ENCODE peak calls at places on chromosomes 6 and 20, in six cellular contexts. X, P, J, Y, T and E are unnamed samples.

GRCh38 chr20:51747182-51747911 is 20.8 kb downstream of the ATP9A start:
- DNase-seq in X (no peak), P (no peak), J (no peak), Y (peak), T (no peak), E (no peak)

GRCh38 chr6:56890683-56891429 is 64.1 kb upstream of the BEND6 start:
- DNase-seq in X (peak), P (peak), J (no peak), Y (peak), T (no peak), E (no peak)

GRCh38 chr20:4944518-4944917 is 56.8 kb downstream of the SLC23A2 start:
- DNase-seq in X (peak), P (no peak), J (no peak), Y (no peak), T (no peak), E (no peak)

GRCh38 chr6:126913658-126914057 is 204.8 kb upstream of the RSPO3 start:
- DNase-seq in X (no peak), P (no peak), J (no peak), Y (no peak), T (no peak), E (no peak)

GRCh38 chr20:15447549-15447948 is 1110.1 kb upstream of the FLRT3 start:
- DNase-seq in X (no peak), P (no peak), J (no peak), Y (no peak), T (no peak), E (no peak)

GRCh38 chr20:10093087-10093591 is 58.4 kb downstream of the ANKEF1 start:
- DNase-seq in X (peak), P (peak), J (no peak), Y (no peak), T (no peak), E (peak)

GRCh38 chr6:54204921-54205511 is 93.8 kb downstream of the MLIP start:
- DNase-seq in X (no peak), P (no peak), J (no peak), Y (no peak), T (no peak), E (no peak)

GRCh38 chr6:53031281-53031680 is 33.9 kb upstream of the FBXO9 start:
- DNase-seq in X (no peak), P (no peak), J (no peak), Y (no peak), T (no peak), E (no peak)

GRCh38 chr6:56040271-56040670 is 164.9 kb upstream of the BMP5 start:
- DNase-seq in X (peak), P (no peak), J (no peak), Y (peak), T (no peak), E (no peak)

GRCh38 chr20:57481281-57481711 is 43.6 kb downstream of the CTCFL start:
- DNase-seq in X (no peak), P (no peak), J (no peak), Y (peak), T (no peak), E (no peak)

GRCh38 chr20:25085756-25086495 is 4.0 kb upstream of the VSX1 start:
- DNase-seq in X (no peak), P (no peak), J (no peak), Y (no peak), T (no peak), E (no peak)

GRCh38 chr20:57653910-57654309 is 33.7 kb upstream of the ZBP1 start:
- DNase-seq in X (no peak), P (no peak), J (no peak), Y (no peak), T (peak), E (no peak)

GRCh38 chr6:135358251-135358821 is 139.2 kb downstream of the AHI1 start:
- DNase-seq in X (peak), P (peak), J (no peak), Y (no peak), T (no peak), E (no peak)

GRCh38 chr6:137573739-137574138 is 79.5 kb upstream of the OLIG3 start:
- DNase-seq in X (no peak), P (no peak), J (no peak), Y (no peak), T (no peak), E (no peak)

GRCh38 chr20:64225828-64226598 is 29.5 kb upstream of the PCMTD2 start:
- DNase-seq in X (no peak), P (no peak), J (no peak), Y (no peak), T (peak), E (no peak)

GRCh38 chr6:169723991-169724553 is at the start of gene PHF10:
- DNase-seq in X (no peak), P (no peak), J (no peak), Y (peak), T (peak), E (no peak)

GRCh38 chr6:36727491-36728021 is 29.9 kb downstream of the RAB44 start:
- DNase-seq in X (peak), P (no peak), J (no peak), Y (peak), T (no peak), E (no peak)

GRCh38 chr6:123333000-123333756 is 303.6 kb downstream of the TRDN start:
- DNase-seq in X (no peak), P (no peak), J (no peak), Y (no peak), T (no peak), E (no peak)

GRCh38 chr6:150395388-150396009 is 26.7 kb downstream of the IYD start:
- DNase-seq in X (peak), P (peak), J (no peak), Y (peak), T (peak), E (no peak)

GRCh38 chr20:56689852-56690485 is 60.9 kb downstream of the TFAP2C start:
- DNase-seq in X (peak), P (no peak), J (no peak), Y (no peak), T (no peak), E (no peak)

GRCh38 chr6:38499697-38500096 is 140.0 kb downstream of the BTBD9 start:
- DNase-seq in X (no peak), P (no peak), J (no peak), Y (no peak), T (no peak), E (no peak)

GRCh38 chr20:38167466-38167850 is 2.4 kb upstream of the TGM2 start:
- DNase-seq in X (no peak), P (no peak), J (no peak), Y (no peak), T (no peak), E (no peak)

GRCh38 chr6:43089874-43090556 is 13.9 kb downstream of the PTK7 start:
- DNase-seq in X (no peak), P (no peak), J (no peak), Y (no peak), T (no peak), E (no peak)

GRCh38 chr6:117547688-117548621 is 54.4 kb downstream of the GOPC start:
- DNase-seq in X (no peak), P (no peak), J (peak), Y (no peak), T (peak), E (no peak)

GRCh38 chr20:37297066-37297736 is 7.7 kb downstream of the MANBAL start:
- DNase-seq in X (peak), P (no peak), J (no peak), Y (no peak), T (no peak), E (no peak)

GRCh38 chr6:167093922-167094432 is 28.9 kb upstream of the CCR6 start:
- DNase-seq in X (no peak), P (no peak), J (peak), Y (peak), T (peak), E (no peak)

GRCh38 chr20:41145821-41146620 is 8.7 kb downstream of the PLCG1 start:
- DNase-seq in X (no peak), P (no peak), J (no peak), Y (no peak), T (peak), E (no peak)

GRCh38 chr20:62741191-62741676 is 32.6 kb downstream of the NTSR1 start:
- DNase-seq in X (no peak), P (no peak), J (no peak), Y (peak), T (no peak), E (no peak)

GRCh38 chr20:5722927-5723326 is 27.3 kb upstream of the SHLD1 start:
- DNase-seq in X (no peak), P (no peak), J (no peak), Y (no peak), T (no peak), E (no peak)

GRCh38 chr6:149940673-149940984 is 1.2 kb upstream of the ULBP2 start:
- DNase-seq in X (no peak), P (no peak), J (no peak), Y (no peak), T (no peak), E (no peak)

GRCh38 chr6:108250240-108250866 is 10.5 kb downstream of the SNX3 start:
- DNase-seq in X (peak), P (no peak), J (no peak), Y (peak), T (no peak), E (no peak)

GRCh38 chr6:84546427-84546914 is 217.9 kb downstream of the TBX18 start:
- DNase-seq in X (no peak), P (no peak), J (no peak), Y (peak), T (peak), E (no peak)

GRCh38 chr6:17945111-17945510 is 42.3 kb downstream of the KIF13A start:
- DNase-seq in X (no peak), P (peak), J (no peak), Y (no peak), T (no peak), E (no peak)

GRCh38 chr6:149884617-149885016 is 13.3 kb downstream of the RAET1E start:
- DNase-seq in X (no peak), P (no peak), J (no peak), Y (no peak), T (no peak), E (no peak)

GRCh38 chr6:168394606-168395005 is 46.4 kb upstream of the SMOC2 start:
- DNase-seq in X (no peak), P (no peak), J (no peak), Y (no peak), T (peak), E (no peak)